ENCODE peak calls at places on chromosomes 13 and 19, in five cellular contexts. L is mammary epithelial cell, X is OCI-LY7, Q is psoas muscle, V is uterus. B is an unnamed sample.

GRCh38 chr19:50702158-50702869 is 17.3 kb downstream of the SHANK1 start:
- DNase-seq in L (no peak), X (no peak), Q (peak; percentile 24), V (no peak), B (no peak)

GRCh38 chr13:112253631-112254030 is 122.5 kb upstream of the SPACA7 start:
- DNase-seq in L (no peak), X (no peak), Q (no peak), V (no peak), B (no peak)

GRCh38 chr13:27219611-27220010 is 31.7 kb upstream of the RPL21 start:
- DNase-seq in L (no peak), X (no peak), Q (no peak), V (no peak), B (no peak)

GRCh38 chr19:14520543-14520942 is 2.3 kb upstream of the DNAJB1 start:
- DNase-seq in L (no peak), X (no peak), Q (no peak), V (no peak), B (no peak)

GRCh38 chr13:28046981-28047380 is 53.4 kb downstream of the FLT3 start:
- DNase-seq in L (no peak), X (no peak), Q (no peak), V (no peak), B (no peak)

GRCh38 chr19:769610-770009 is 18.7 kb downstream of the MISP start:
- DNase-seq in L (no peak), X (no peak), Q (no peak), V (no peak), B (no peak)

GRCh38 chr19:40348961-40349507 is 539 bp downstream of the PLD3 start:
- DNase-seq in L (peak; percentile 46), X (peak; percentile 25), Q (no peak), V (no peak), B (peak; percentile 23)

GRCh38 chr19:38727306-38727867 is 16.9 kb downstream of the CAPN12 start:
- DNase-seq in L (no peak), X (no peak), Q (no peak), V (peak; percentile 22), B (no peak)

GRCh38 chr13:32471187-32471922 is 43.4 kb upstream of the N4BP2L1 start:
- DNase-seq in L (no peak), X (no peak), Q (peak; percentile 62), V (peak; percentile 47), B (no peak)

GRCh38 chr19:32017341-32017948 is 328.0 kb upstream of the ZNF507 start:
- DNase-seq in L (peak; percentile 43), X (no peak), Q (no peak), V (peak; percentile 55), B (no peak)

GRCh38 chr13:85019121-85019520 is 780.1 kb downstream of the SLITRK6 start:
- DNase-seq in L (peak; percentile 3), X (no peak), Q (no peak), V (no peak), B (no peak)

GRCh38 chr19:45768644-45769053 is 403 bp downstream of the SIX5 start:
- DNase-seq in L (peak; percentile 66), X (peak; percentile 64), Q (peak; percentile 78), V (no peak), B (peak; percentile 70)

GRCh38 chr19:36093146-36093662 is 17.7 kb upstream of the OVOL3 start:
- DNase-seq in L (no peak), X (no peak), Q (no peak), V (no peak), B (no peak)

GRCh38 chr13:90445179-90445578 is 902.3 kb upstream of the MIR17HG start:
- DNase-seq in L (peak; percentile 80), X (no peak), Q (no peak), V (no peak), B (no peak)

GRCh38 chr19:45037393-45038169 is 1.3 kb upstream of the CLASRP start:
- DNase-seq in L (no peak), X (no peak), Q (no peak), V (no peak), B (no peak)

GRCh38 chr13:27625839-27626238 is 4.1 kb downstream of the POLR1D start:
- DNase-seq in L (no peak), X (no peak), Q (no peak), V (no peak), B (no peak)

GRCh38 chr19:45403781-45404556 is 900 bp downstream of the PPP1R13L start:
- DNase-seq in L (peak; percentile 60), X (peak; percentile 79), Q (no peak), V (no peak), B (peak; percentile 87)

GRCh38 chr13:47126432-47126831 is 229.6 kb upstream of the HTR2A start:
- DNase-seq in L (no peak), X (no peak), Q (no peak), V (no peak), B (no peak)

GRCh38 chr19:50602089-50602422 is 33.8 kb upstream of the LRRC4B start:
- DNase-seq in L (no peak), X (no peak), Q (no peak), V (no peak), B (no peak)

GRCh38 chr19:33005440-33005839 is 33.4 kb downstream of the FAAP24 start:
- DNase-seq in L (no peak), X (no peak), Q (no peak), V (no peak), B (no peak)

GRCh38 chr19:5455367-5456129 is at the start of gene ZNRF4:
- DNase-seq in L (no peak), X (no peak), Q (no peak), V (no peak), B (no peak)

GRCh38 chr13:80360298-80360827 is 19.4 kb upstream of the SPRY2 start:
- DNase-seq in L (no peak), X (no peak), Q (no peak), V (no peak), B (no peak)

GRCh38 chr13:41696163-41697003 is 239.0 kb downstream of the RGCC start:
- DNase-seq in L (peak; percentile 88), X (peak; percentile 14), Q (no peak), V (no peak), B (no peak)
- H3K4me1 ChIP-seq in L (peaks cover 14% of the 10 kb centered on the region), X (peaks cover 11% of the 10 kb centered on the region), Q (peaks cover 36% of the 10 kb centered on the region), V (no peaks in the 10 kb centered on the region), B (peaks cover 6% of the 10 kb centered on the region)

GRCh38 chr13:25301347-25302113 is at the start of gene NUP58:
- DNase-seq in L (peak; percentile 94), X (peak; percentile 95), Q (peak; percentile 97), V (peak; percentile 93), B (peak; percentile 96)

GRCh38 chr13:25310891-25311290 is 9.5 kb downstream of the NUP58 start:
- DNase-seq in L (no peak), X (no peak), Q (no peak), V (no peak), B (no peak)

GRCh38 chr13:25300861-25301346 is 521 bp upstream of the NUP58 start:
- DNase-seq in L (no peak), X (no peak), Q (peak; percentile 58), V (peak; percentile 28), B (peak; percentile 67)

GRCh38 chr13:25306671-25307464 is 5.4 kb downstream of the NUP58 start:
- DNase-seq in L (no peak), X (no peak), Q (no peak), V (no peak), B (no peak)
- TF ChIP-seq CTCF in L (no peak), X (no peak), Q (no peak), V (no peak), B (no peak)

GRCh38 chr19:10228393-10228792 is 2.7 kb downstream of the S1PR2 start:
- DNase-seq in L (no peak), X (peak; percentile 54), Q (no peak), V (no peak), B (no peak)
- H3K4me3 ChIP-seq in L (no peak overlapping the region), X (peak overlapping the region; percentile 95), Q (no peak overlapping the region), V (no peak overlapping the region), B (no peak overlapping the region)

GRCh38 chr13:110552767-110553166 is 8.8 kb downstream of the RAB20 start:
- DNase-seq in L (no peak), X (no peak), Q (no peak), V (no peak), B (no peak)

GRCh38 chr13:110548891-110549794 is 12.4 kb downstream of the RAB20 start:
- DNase-seq in L (no peak), X (no peak), Q (no peak), V (no peak), B (no peak)

GRCh38 chr13:110546933-110547332 is 14.6 kb downstream of the RAB20 start:
- DNase-seq in L (peak; percentile 41), X (no peak), Q (peak; percentile 82), V (peak; percentile 74), B (peak; percentile 86)

GRCh38 chr13:110551284-110551683 is 10.2 kb downstream of the RAB20 start:
- DNase-seq in L (no peak), X (no peak), Q (no peak), V (no peak), B (no peak)

GRCh38 chr13:110549795-110550160 is 11.7 kb downstream of the RAB20 start:
- DNase-seq in L (no peak), X (no peak), Q (no peak), V (no peak), B (no peak)
- H3K4me1 ChIP-seq in L (no peaks in the 10 kb centered on the region), X (no peaks in the 10 kb centered on the region), Q (no peaks in the 10 kb centered on the region), V (no peaks in the 10 kb centered on the region), B (peaks cover 14% of the 10 kb centered on the region)

GRCh38 chr13:106986033-106986484 is 418.1 kb upstream of the ARGLU1 start:
- DNase-seq in L (no peak), X (no peak), Q (no peak), V (no peak), B (no peak)

GRCh38 chr13:106987435-106987800 is 419.5 kb upstream of the ARGLU1 start:
- DNase-seq in L (no peak), X (no peak), Q (no peak), V (no peak), B (no peak)

GRCh38 chr13:106989866-106990265 is 421.9 kb upstream of the ARGLU1 start:
- DNase-seq in L (no peak), X (no peak), Q (no peak), V (no peak), B (no peak)

GRCh38 chr13:106986687-106987434 is 418.9 kb upstream of the ARGLU1 start:
- DNase-seq in L (no peak), X (no peak), Q (no peak), V (no peak), B (no peak)

GRCh38 chr13:106990594-106990993 is 422.7 kb upstream of the ARGLU1 start:
- DNase-seq in L (no peak), X (no peak), Q (no peak), V (no peak), B (no peak)
- TF ChIP-seq CTCF in L (no peak), X (no peak), Q (no peak), V (no peak), B (no peak)

DNA sequence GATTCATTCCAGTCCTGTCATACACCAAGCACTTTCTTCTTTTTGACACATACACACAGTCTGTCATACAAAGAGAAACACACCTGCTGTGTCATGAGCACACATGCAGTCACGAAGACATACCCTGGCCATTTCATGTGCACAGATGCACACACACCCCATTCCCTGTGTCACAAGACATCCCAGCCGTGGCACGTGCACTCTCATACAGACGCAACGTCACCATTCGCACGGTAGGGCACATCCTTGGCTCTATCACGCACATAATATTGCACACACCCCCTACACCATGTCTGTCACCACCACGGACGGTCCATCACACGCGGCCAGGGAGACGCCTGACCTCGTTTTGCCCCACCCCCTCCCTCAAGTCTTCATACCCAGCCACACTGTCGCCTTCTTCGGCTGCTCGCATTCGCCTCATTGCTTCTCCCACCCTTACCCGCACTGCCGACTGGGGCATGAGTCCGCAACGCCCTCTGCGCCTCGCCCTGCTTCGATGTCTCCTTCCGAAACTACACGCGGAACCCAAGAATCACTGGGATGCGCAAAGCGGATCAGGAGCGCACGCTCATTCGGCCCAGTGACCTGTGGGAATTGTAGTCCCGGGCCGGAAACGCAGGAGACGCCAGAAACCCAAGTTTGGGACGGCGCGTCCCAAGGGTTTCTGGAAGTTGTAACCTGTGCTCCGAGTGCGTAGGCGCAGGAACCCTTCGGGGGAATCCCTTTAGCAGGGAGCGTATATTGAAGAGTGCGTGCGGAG is 6.8 kb upstream of the ZNF283 start:
- DNase-seq in L (peak; percentile 57), X (no peak), Q (peak; percentile 51), V (peak; percentile 20), B (no peak)
- H3K4me3 ChIP-seq in L (peak overlapping the region; percentile 52), X (no peak overlapping the region), Q (peak overlapping the region; percentile 61), V (peak overlapping the region; percentile 28), B (no peak overlapping the region)

B was measured in mucosa of descending colon.